ENCODE peak calls at places on chromosomes 1 and 21, in five cellular contexts. G, P, J, T and R are unnamed samples.

GRCh38 chr1:29682171-29682917 is 446.0 kb downstream of the PTPRU start:
- DNase-seq in G (no peak), P (peak), J (no peak), T (no peak), R (no peak)

GRCh38 chr1:93180723-93181613 is at the start of gene CCDC18:
- DNase-seq in G (peak), P (no peak), J (no peak), T (no peak), R (no peak)

GRCh38 chr1:34790985-34791384 is 1.8 kb upstream of the GJA4 start:
- DNase-seq in G (peak), P (no peak), J (no peak), T (no peak), R (no peak)

GRCh38 chr1:57007948-57008347 is 42.1 kb upstream of the C8B start:
- DNase-seq in G (no peak), P (no peak), J (no peak), T (no peak), R (no peak)

GRCh38 chr1:177368255-177368654 is 197.5 kb downstream of the BRINP2 start:
- DNase-seq in G (no peak), P (no peak), J (no peak), T (no peak), R (no peak)

GRCh38 chr1:53572061-53572801 is 113.0 kb downstream of the DMRTB1 start:
- DNase-seq in G (peak), P (no peak), J (peak), T (no peak), R (no peak)

GRCh38 chr1:112706505-112707216 is at the start of gene RHOC:
- DNase-seq in G (peak), P (no peak), J (no peak), T (no peak), R (peak)

GRCh38 chr1:160862151-160863061 is at the start of gene CD244:
- DNase-seq in G (no peak), P (no peak), J (no peak), T (peak), R (no peak)

GRCh38 chr21:20661745-20662470 is 336.3 kb upstream of the NCAM2 start:
- DNase-seq in G (peak), P (no peak), J (no peak), T (no peak), R (no peak)

GRCh38 chr21:44709426-44710293 is 1.7 kb downstream of the TSPEAR start:
- DNase-seq in G (no peak), P (peak), J (no peak), T (no peak), R (peak)

GRCh38 chr1:152141971-152142584 is 16.9 kb downstream of the RPTN start:
- DNase-seq in G (peak), P (no peak), J (peak), T (no peak), R (no peak)

GRCh38 chr1:40053138-40053887 is 12.8 kb downstream of the CAP1 start:
- DNase-seq in G (no peak), P (no peak), J (no peak), T (no peak), R (no peak)

GRCh38 chr1:51131185-51131584 is 29.2 kb downstream of the C1orf185 start:
- DNase-seq in G (no peak), P (no peak), J (no peak), T (no peak), R (no peak)

GRCh38 chr1:100584761-100585745 is 47.1 kb downstream of the GPR88 start:
- DNase-seq in G (no peak), P (no peak), J (no peak), T (no peak), R (no peak)

GRCh38 chr1:53890522-53890941 is 935 bp upstream of the YIPF1 start:
- DNase-seq in G (no peak), P (no peak), J (no peak), T (no peak), R (no peak)

GRCh38 chr21:42103843-42104242 is 32.7 kb downstream of the UMODL1 start:
- DNase-seq in G (no peak), P (no peak), J (no peak), T (no peak), R (no peak)

GRCh38 chr1:226424228-226425003 is 16.5 kb upstream of the PARP1 start:
- DNase-seq in G (peak), P (no peak), J (no peak), T (no peak), R (no peak)